ENCODE peak calls at places on chromosomes 16 and 17, in seven cellular contexts. P is right lobe of liver, L is mammary epithelial cell, O is cardiac muscle cell, Z is left ventricle myocardium inferior, R is lower lobe of right lung, D is hepatocyte. J is an unnamed sample.

GRCh38 chr17:62670202-62670821 is 42.8 kb downstream of the MRC2 start:
- DNase-seq in P (no peak), L (peak; percentile 99), O (no peak), Z (no peak), R (peak; percentile 44), D (no peak), J (no peak)

GRCh38 chr17:27345141-27345904 is 51.4 kb downstream of the WSB1 start:
- DNase-seq in P (no peak), L (no peak), O (peak; percentile 80), Z (no peak), R (no peak), D (peak; percentile 89), J (no peak)

GRCh38 chr17:48179071-48179945 is 71.7 kb downstream of the SNX11 start:
- DNase-seq in P (no peak), L (no peak), O (peak; percentile 29), Z (no peak), R (no peak), D (no peak), J (no peak)

GRCh38 chr17:73901661-73902415 is 257.6 kb upstream of the SDK2 start:
- DNase-seq in P (no peak), L (peak; percentile 3), O (peak; percentile 6), Z (peak; percentile 57), R (peak; percentile 76), D (peak; percentile 50), J (peak; percentile 82)

GRCh38 chr17:27346228-27346899 is 52.5 kb downstream of the WSB1 start:
- DNase-seq in P (no peak), L (no peak), O (peak; percentile 44), Z (no peak), R (no peak), D (no peak), J (no peak)

GRCh38 chr16:76059186-76059585 is 218.0 kb upstream of the CNTNAP4 start:
- DNase-seq in P (no peak), L (peak; percentile 86), O (no peak), Z (no peak), R (no peak), D (no peak), J (no peak)

GRCh38 chr17:51119415-51120356 is 982 bp downstream of the SPAG9 start:
- DNase-seq in P (peak; percentile 61), L (peak; percentile 41), O (peak; percentile 34), Z (peak; percentile 41), R (peak; percentile 68), D (peak; percentile 60), J (peak; percentile 78)

GRCh38 chr16:74556375-74556922 is 50.5 kb downstream of the GLG1 start:
- DNase-seq in P (no peak), L (peak; percentile 64), O (peak; percentile 14), Z (no peak), R (no peak), D (no peak), J (no peak)

GRCh38 chr17:60803059-60803458 is 125.4 kb downstream of the BCAS3 start:
- DNase-seq in P (no peak), L (no peak), O (no peak), Z (no peak), R (no peak), D (no peak), J (no peak)

GRCh38 chr17:46979023-46979870 is at the start of gene RPRML:
- DNase-seq in P (peak; percentile 58), L (peak; percentile 14), O (peak; percentile 35), Z (peak; percentile 28), R (peak; percentile 45), D (peak; percentile 56), J (no peak)

GRCh38 chr17:81090361-81091133 is 55.6 kb downstream of the BAIAP2 start:
- DNase-seq in P (no peak), L (no peak), O (peak; percentile 35), Z (peak; percentile 62), R (peak; percentile 92), D (peak; percentile 63), J (peak; percentile 91)

GRCh38 chr17:66675991-66676371 is 158.9 kb upstream of the CACNG5 start:
- DNase-seq in P (no peak), L (no peak), O (no peak), Z (no peak), R (peak; percentile 77), D (peak; percentile 14), J (peak; percentile 85)

GRCh38 chr17:65678534-65678933 is 117.1 kb upstream of the AXIN2 start:
- DNase-seq in P (no peak), L (no peak), O (no peak), Z (no peak), R (no peak), D (no peak), J (no peak)

GRCh38 chr17:29855686-29856085 is 74.3 kb downstream of the SSH2 start:
- DNase-seq in P (no peak), L (no peak), O (peak; percentile 64), Z (no peak), R (no peak), D (no peak), J (no peak)

GRCh38 chr17:1460233-1460632 is 4.2 kb upstream of the CRK start:
- DNase-seq in P (peak; percentile 96), L (peak; percentile 20), O (no peak), Z (peak; percentile 85), R (peak; percentile 84), D (peak; percentile 73), J (peak; percentile 90)

GRCh38 chr16:75550211-75550662 is 5.8 kb downstream of the TMEM231 start:
- DNase-seq in P (peak; percentile 60), L (peak; percentile 88), O (peak; percentile 38), Z (no peak), R (no peak), D (peak; percentile 57), J (no peak)

GRCh38 chr16:14309001-14309886 is 238.1 kb downstream of the MRTFB start:
- DNase-seq in P (no peak), L (peak; percentile 81), O (no peak), Z (no peak), R (no peak), D (peak; percentile 53), J (no peak)

GRCh38 chr16:86067516-86067915 is 168.6 kb downstream of the IRF8 start:
- DNase-seq in P (no peak), L (no peak), O (no peak), Z (no peak), R (peak; percentile 24), D (no peak), J (no peak)

GRCh38 chr17:41702712-41703111 is 9.4 kb upstream of the GAST start:
- DNase-seq in P (no peak), L (no peak), O (no peak), Z (no peak), R (no peak), D (no peak), J (no peak)

GRCh38 chr17:54172654-54173316 is 350.1 kb downstream of the KIF2B start:
- DNase-seq in P (peak; percentile 46), L (peak; percentile 44), O (peak; percentile 41), Z (no peak), R (no peak), D (peak; percentile 50), J (no peak)

GRCh38 chr16:1474471-1474795 is 395 bp downstream of the CLCN7 start:
- DNase-seq in P (no peak), L (no peak), O (no peak), Z (no peak), R (peak; percentile 43), D (peak; percentile 43), J (no peak)

GRCh38 chr17:29588561-29589411 is 662 bp downstream of the GIT1 start:
- DNase-seq in P (peak; percentile 62), L (no peak), O (peak; percentile 35), Z (no peak), R (peak; percentile 67), D (peak; percentile 67), J (peak; percentile 78)

GRCh38 chr17:46163929-46164594 is 29.2 kb downstream of the KANSL1 start:
- DNase-seq in P (no peak), L (no peak), O (no peak), Z (no peak), R (no peak), D (no peak), J (no peak)

GRCh38 chr17:76544123-76544915 is 4.5 kb downstream of the PRCD start:
- DNase-seq in P (peak; percentile 57), L (no peak), O (no peak), Z (peak; percentile 74), R (no peak), D (peak; percentile 51), J (peak; percentile 63)

GRCh38 chr17:76542984-76543383 is 3.1 kb downstream of the PRCD start:
- DNase-seq in P (no peak), L (no peak), O (no peak), Z (peak; percentile 6), R (no peak), D (no peak), J (no peak)

GRCh38 chr17:76542566-76542971 is 2.7 kb downstream of the PRCD start:
- DNase-seq in P (no peak), L (no peak), O (no peak), Z (peak; percentile 9), R (no peak), D (no peak), J (peak; percentile 65)

GRCh38 chr17:76544916-76545365 is 5.1 kb downstream of the PRCD start:
- DNase-seq in P (no peak), L (no peak), O (no peak), Z (no peak), R (no peak), D (no peak), J (no peak)

DNA sequence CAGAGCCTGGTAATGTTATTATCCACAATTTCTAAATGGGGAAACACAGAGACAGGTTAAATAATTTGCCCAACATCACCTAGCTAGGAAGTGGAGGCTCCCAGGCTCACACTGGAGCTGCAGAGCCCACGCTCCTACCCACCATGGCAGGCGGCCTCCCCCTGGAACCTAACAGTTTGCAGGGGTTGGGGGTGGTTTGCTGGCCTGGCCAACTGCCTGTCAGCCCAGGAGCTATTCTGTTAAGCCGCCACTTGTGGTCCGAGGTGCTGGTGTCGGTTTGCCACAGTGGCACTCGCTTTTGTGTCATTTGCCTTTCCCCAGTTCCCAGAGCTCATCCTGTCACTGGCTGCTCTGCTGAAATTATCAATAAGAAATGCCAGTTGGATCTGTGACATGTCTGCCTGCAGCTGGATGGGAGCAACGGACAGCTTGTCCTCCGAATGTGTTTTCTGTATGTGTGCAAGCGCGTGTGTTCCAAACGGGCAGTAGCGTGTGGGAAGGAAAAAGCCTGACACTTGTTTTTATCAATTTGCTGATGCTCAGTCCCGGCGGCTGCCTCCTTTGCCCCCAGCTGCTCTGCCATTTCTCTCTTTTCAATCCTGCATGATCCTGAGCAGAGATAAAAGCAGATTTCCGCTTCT is 3.8 kb downstream of the PRCD start:
- DNase-seq in P (no peak), L (no peak), O (no peak), Z (peak; percentile 21), R (no peak), D (no peak), J (no peak)
- H3K27ac ChIP-seq in P (no peak overlapping the region), L (no peak overlapping the region), O (peak overlapping the region; percentile 49), Z (peak overlapping the region; percentile 94), R (peak overlapping the region; percentile 58), D (peak overlapping the region; percentile 60), J (no peak overlapping the region)

GRCh38 chr17:7078711-7079110 is 1.3 kb downstream of the CLEC10A start:
- DNase-seq in P (no peak), L (no peak), O (no peak), Z (no peak), R (no peak), D (no peak), J (no peak)
- H3K27me3 ChIP-seq in P (no peaks in the 10 kb centered on the region), L (no peaks in the 10 kb centered on the region), O (no peaks in the 10 kb centered on the region), Z (peaks cover 13% of the 10 kb centered on the region), R (no peaks in the 10 kb centered on the region), D (no peaks in the 10 kb centered on the region), J (no peaks in the 10 kb centered on the region)

GRCh38 chr17:43368740-43369506 is 29.9 kb upstream of the ARL4D start:
- DNase-seq in P (peak; percentile 86), L (peak; percentile 75), O (peak; percentile 91), Z (peak; percentile 84), R (peak; percentile 90), D (peak; percentile 90), J (peak; percentile 94)
- TF ChIP-seq CTCF in P (no peak), L (peak; percentile 42), O (no peak), Z (peak; percentile 15), R (peak; percentile 14), D (peak; percentile 19), J (no peak)

GRCh38 chr17:63961355-63962207 is 11.1 kb downstream of the SCN4A start:
- DNase-seq in P (peak; percentile 75), L (peak; percentile 11), O (peak; percentile 90), Z (peak; percentile 56), R (peak; percentile 73), D (peak; percentile 80), J (peak; percentile 80)
- H3K27ac ChIP-seq in P (no peak overlapping the region), L (no peak overlapping the region), O (no peak overlapping the region), Z (peak overlapping the region; percentile 91), R (no peak overlapping the region), D (no peak overlapping the region), J (peak overlapping the region; percentile 15)